ENCODE peak calls at places on chromosomes 2 and 18, in ten cellular contexts. K is heart right ventricle, G is AG04449, A is IMR-90, Y is body of pancreas, W is A673, D is stomach, O is lower lobe of right lung, B is neural progenitor cell, H is HFF-Myc. U is an unnamed sample.

GRCh38 chr2:132620115-132620514 is 49.9 kb downstream of the LYPD1 start:
- DNase-seq in D (no peak), A (peak), Y (peak), K (no peak), B (no peak), W (peak), G (no peak), H (no peak), O (no peak), U (no peak)

GRCh38 chr2:162090109-162090508 is 16.1 kb upstream of the DPP4 start:
- DNase-seq in W (no peak), B (peak), D (no peak), K (no peak), O (no peak), H (no peak), G (no peak), A (peak), Y (no peak), U (peak)

GRCh38 chr2:239298126-239298804 is 102.6 kb downstream of the HDAC4 start:
- DNase-seq in K (no peak), D (no peak), Y (peak), B (no peak), G (no peak), O (no peak), A (peak), H (no peak), W (peak), U (no peak)

GRCh38 chr2:43000242-43001054 is 208.1 kb upstream of the HAAO start:
- DNase-seq in B (no peak), G (no peak), A (no peak), D (no peak), W (no peak), Y (no peak), K (no peak), H (no peak), O (no peak), U (no peak)

GRCh38 chr18:59123588-59124369 is 15.9 kb upstream of the SEC11C start:
- DNase-seq in A (peak), W (peak), G (peak), H (peak), B (no peak), O (no peak), D (no peak), K (no peak), Y (no peak), U (peak)

GRCh38 chr18:23136326-23137092 is 1.2 kb downstream of the CABLES1 start:
- DNase-seq in D (peak), O (peak), W (no peak), G (no peak), H (no peak), Y (peak), K (peak), A (no peak), B (peak), U (no peak)

GRCh38 chr2:102317715-102318114 is 6.4 kb downstream of the IL1RL1 start:
- DNase-seq in O (no peak), W (no peak), A (no peak), Y (no peak), B (peak), K (no peak), H (no peak), D (no peak), G (no peak), U (no peak)

GRCh38 chr2:217258170-217258569 is 398.3 kb upstream of the TNP1 start:
- DNase-seq in A (no peak), W (no peak), Y (no peak), O (no peak), D (no peak), G (no peak), B (no peak), K (no peak), H (no peak), U (no peak)

GRCh38 chr2:61006486-61007105 is 10.9 kb upstream of the PEX13 start:
- DNase-seq in G (no peak), W (no peak), K (no peak), A (no peak), B (no peak), O (no peak), H (no peak), D (no peak), Y (no peak), U (peak)

GRCh38 chr2:4995466-4995865 is 696.7 kb upstream of the SOX11 start:
- DNase-seq in A (no peak), H (no peak), G (no peak), W (peak), K (no peak), B (peak), O (no peak), Y (no peak), D (no peak), U (no peak)

GRCh38 chr2:119292226-119292625 is 68.6 kb downstream of the STEAP3 start:
- DNase-seq in K (no peak), H (no peak), G (no peak), Y (peak), W (peak), D (no peak), B (peak), A (peak), O (no peak), U (peak)

GRCh38 chr2:138271467-138271866 is 230.1 kb upstream of the SPOPL start:
- DNase-seq in O (no peak), Y (no peak), D (no peak), B (no peak), G (no peak), K (no peak), A (no peak), W (no peak), H (no peak), U (no peak)

GRCh38 chr2:68907923-68908253 is 36.7 kb upstream of the BMP10 start:
- DNase-seq in D (no peak), K (no peak), H (no peak), W (no peak), O (no peak), Y (no peak), G (no peak), A (no peak), B (no peak), U (no peak)

GRCh38 chr2:68911246-68911645 is 40.0 kb upstream of the BMP10 start:
- DNase-seq in H (no peak), G (no peak), A (no peak), B (no peak), Y (no peak), D (no peak), O (no peak), K (no peak), W (no peak), U (no peak)

GRCh38 chr2:68911714-68912510 is 40.7 kb upstream of the BMP10 start:
- DNase-seq in D (no peak), K (no peak), G (no peak), W (no peak), H (no peak), A (no peak), O (no peak), B (no peak), Y (no peak), U (no peak)

GRCh38 chr2:68908392-68908970 is 37.3 kb upstream of the BMP10 start:
- DNase-seq in G (no peak), H (peak), W (peak), D (peak), Y (peak), O (peak), K (peak), A (peak), B (peak), U (peak)

GRCh38 chr2:68909793-68910674 is 38.8 kb upstream of the BMP10 start:
- DNase-seq in A (peak), O (peak), H (peak), D (peak), G (no peak), K (peak), B (peak), Y (peak), W (peak), U (peak)
- TF ChIP-seq CTCF in A (peak), O (peak), H (peak), D (peak), G (peak), K (peak), B (peak), Y (peak), W (peak), U (peak)

DNA sequence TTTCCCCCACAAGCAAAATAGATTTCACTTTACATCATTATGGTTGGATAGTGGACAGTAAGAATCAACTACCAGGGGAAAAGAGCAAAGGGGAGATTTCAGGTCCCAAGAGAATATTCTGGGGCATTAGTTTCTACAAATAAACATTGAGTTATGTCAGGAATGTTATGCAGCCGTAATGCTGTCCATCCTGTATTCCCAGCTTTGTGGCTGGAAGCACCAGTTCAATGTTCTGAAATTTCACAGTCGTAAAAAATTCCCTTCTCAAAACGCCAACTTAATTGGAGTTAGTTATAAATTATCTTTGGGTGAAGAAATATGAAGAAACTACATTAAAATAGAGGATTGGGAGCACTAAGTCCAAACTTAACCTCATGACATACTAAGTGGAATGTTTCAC is 141.5 kb upstream of the FIGN start:
- DNase-seq in G (peak), W (no peak), Y (no peak), H (no peak), D (no peak), A (peak), B (no peak), O (no peak), K (no peak), U (peak)
- H3K4me3 ChIP-seq in G (no peak), W (no peak), Y (no peak), H (no peak), D (no peak), A (no peak), B (no peak), O (no peak), K (no peak), U (no peak)

GRCh38 chr2:176385838-176386237 is 116.6 kb downstream of the MTX2 start:
- DNase-seq in Y (no peak), H (no peak), O (no peak), K (no peak), A (no peak), D (no peak), B (no peak), W (peak), G (no peak), U (no peak)
- TF ChIP-seq CTCF in Y (no peak), H (no peak), O (no peak), K (no peak), A (no peak), D (no peak), B (peak), W (peak), G (no peak), U (no peak)

GRCh38 chr2:240556553-240557100 is 1.2 kb downstream of the ANKMY1 start:
- DNase-seq in G (no peak), A (peak), O (peak), B (peak), Y (peak), K (no peak), D (peak), H (no peak), W (peak), U (peak)
- H3K4me3 ChIP-seq in G (no peak), A (no peak), O (no peak), B (no peak), Y (no peak), K (no peak), D (no peak), H (peak), W (peak), U (no peak)

DNA sequence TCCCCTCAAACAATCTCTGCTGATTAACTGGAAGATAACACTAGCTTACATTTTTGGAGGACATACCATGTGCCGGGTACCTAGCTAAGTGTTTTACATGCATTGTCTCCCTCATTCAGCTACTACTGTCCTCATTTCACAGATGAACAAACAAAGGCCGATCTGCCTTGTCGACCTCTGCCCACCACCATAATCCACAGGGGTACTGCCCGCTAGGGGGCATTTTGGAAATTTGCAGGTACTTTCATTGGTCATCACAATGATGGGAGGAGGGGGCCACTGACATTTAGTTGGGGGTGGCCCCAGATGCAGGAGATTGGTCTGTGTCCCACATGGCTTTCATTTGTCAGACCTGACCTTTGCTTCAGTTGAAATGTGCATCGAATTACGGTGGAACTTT is 3.9 kb upstream of the TMEM163 start:
- DNase-seq in Y (no peak), B (peak), W (no peak), H (no peak), O (no peak), D (no peak), G (no peak), A (no peak), K (no peak), U (no peak)
- TF ChIP-seq CTCF in Y (no peak), B (peak), W (no peak), H (peak), O (no peak), D (no peak), G (no peak), A (peak), K (no peak), U (peak)

U was measured in fibroblast of villous mesenchyme.